ENCODE peak calls at places on chromosome 20, in six cellular contexts. H, B, J, Q, O and G are unnamed samples.

GRCh38 chr20:47785900-47786762 is 850 bp upstream of the SULF2 start:
- DNase-seq in H (peak), B (peak), J (no peak), Q (peak), O (peak), G (peak)

GRCh38 chr20:43235998-43236397 is 46.3 kb upstream of the PTPRT start:
- DNase-seq in H (no peak), B (no peak), J (no peak), Q (no peak), O (no peak), G (no peak)

GRCh38 chr20:46814366-46815232 is 80.0 kb upstream of the EYA2 start:
- DNase-seq in H (peak), B (no peak), J (no peak), Q (peak), O (no peak), G (no peak)

GRCh38 chr20:62874745-62875344 is 13.2 kb upstream of the TCFL5 start:
- DNase-seq in H (no peak), B (no peak), J (no peak), Q (peak), O (no peak), G (no peak)

GRCh38 chr20:50116368-50116999 is 3.5 kb upstream of the UBE2V1 start:
- DNase-seq in H (no peak), B (no peak), J (no peak), Q (no peak), O (no peak), G (no peak)

GRCh38 chr20:37518606-37519507 is 2.2 kb upstream of the NNAT start:
- DNase-seq in H (no peak), B (no peak), J (no peak), Q (peak), O (peak), G (no peak)

GRCh38 chr20:38790210-38791053 is 15.1 kb upstream of the PPP1R16B start:
- DNase-seq in H (no peak), B (no peak), J (peak), Q (no peak), O (no peak), G (no peak)

GRCh38 chr20:22312744-22313346 is 271.5 kb downstream of the FOXA2 start:
- DNase-seq in H (no peak), B (no peak), J (no peak), Q (peak), O (peak), G (no peak)

GRCh38 chr20:16423311-16424212 is 149.7 kb downstream of the KIF16B start:
- DNase-seq in H (no peak), B (no peak), J (no peak), Q (no peak), O (no peak), G (no peak)

GRCh38 chr20:10228330-10228729 is 9.7 kb downstream of the SNAP25 start:
- DNase-seq in H (no peak), B (no peak), J (no peak), Q (peak), O (no peak), G (no peak)

GRCh38 chr20:36744764-36745191 is 1.1 kb downstream of the NDRG3 start:
- DNase-seq in H (no peak), B (no peak), J (no peak), Q (peak), O (no peak), G (no peak)

GRCh38 chr20:61531553-61532345 is 279.7 kb downstream of the CDH4 start:
- DNase-seq in H (no peak), B (no peak), J (no peak), Q (no peak), O (no peak), G (no peak)

GRCh38 chr20:38350879-38351775 is 4.8 kb downstream of the LBP start:
- DNase-seq in H (no peak), B (no peak), J (no peak), Q (no peak), O (no peak), G (no peak)